ENCODE peak calls at places on chromosome 2, in ten cellular contexts. M, P, I, A, H, Z, X, W, O and L are unnamed samples.
A peak's percentile ranks its signal among the peaks of the same experiment; 100 is the strongest.

GRCh38 chr2:28716265-28716865 is 35.3 kb upstream of the PPP1CB start:
- DNase-seq in M (no peak), P (peak; percentile 28), I (peak; percentile 89), A (peak; percentile 91), H (peak; percentile 98), Z (peak; percentile 95), X (no peak), W (peak; percentile 26), O (peak; percentile 89), L (no peak)

GRCh38 chr2:170969872-170970271 is 40.8 kb downstream of the GORASP2 start:
- DNase-seq in M (no peak), P (no peak), I (no peak), A (no peak), H (no peak), Z (no peak), X (no peak), W (no peak), O (no peak), L (no peak)

GRCh38 chr2:28506112-28506511 is 10.3 kb downstream of the PLB1 start:
- DNase-seq in M (no peak), P (no peak), I (no peak), A (no peak), H (no peak), Z (no peak), X (no peak), W (no peak), O (no peak), L (no peak)

GRCh38 chr2:204571911-204572310 is 26.6 kb downstream of the PARD3B start:
- DNase-seq in M (no peak), P (no peak), I (no peak), A (no peak), H (no peak), Z (no peak), X (no peak), W (no peak), O (no peak), L (no peak)

GRCh38 chr2:174787485-174788205 is 23.4 kb upstream of the CHRNA1 start:
- DNase-seq in M (no peak), P (peak; percentile 88), I (peak; percentile 99), A (peak; percentile 96), H (no peak), Z (peak; percentile 35), X (no peak), W (no peak), O (peak; percentile 99), L (no peak)

GRCh38 chr2:61419129-61419528 is 51.8 kb downstream of the USP34 start:
- DNase-seq in M (no peak), P (no peak), I (no peak), A (no peak), H (no peak), Z (no peak), X (no peak), W (no peak), O (no peak), L (no peak)

GRCh38 chr2:158730621-158730905 is 64.6 kb upstream of the DAPL1 start:
- DNase-seq in M (no peak), P (no peak), I (no peak), A (no peak), H (peak; percentile 67), Z (peak; percentile 31), X (no peak), W (no peak), O (no peak), L (no peak)

GRCh38 chr2:16287831-16288230 is 347.5 kb downstream of the MYCN start:
- DNase-seq in M (no peak), P (no peak), I (no peak), A (no peak), H (no peak), Z (no peak), X (no peak), W (no peak), O (no peak), L (no peak)

GRCh38 chr2:101295895-101296294 is 12.6 kb downstream of the RNF149 start:
- DNase-seq in M (no peak), P (no peak), I (no peak), A (peak; percentile 78), H (no peak), Z (no peak), X (no peak), W (no peak), O (peak; percentile 76), L (no peak)

GRCh38 chr2:108449410-108450200 is 599 bp downstream of the GCC2 start:
- DNase-seq in M (no peak), P (peak; percentile 43), I (no peak), A (peak; percentile 25), H (peak; percentile 19), Z (no peak), X (no peak), W (peak; percentile 40), O (peak; percentile 2), L (no peak)

GRCh38 chr2:48755473-48755872 is at the start of gene LHCGR:
- DNase-seq in M (no peak), P (peak; percentile 33), I (no peak), A (no peak), H (peak; percentile 9), Z (no peak), X (no peak), W (peak; percentile 6), O (no peak), L (no peak)

GRCh38 chr2:8692783-8693768 is 11.2 kb downstream of the ID2 start:
- DNase-seq in M (no peak), P (peak; percentile 34), I (no peak), A (no peak), H (peak; percentile 34), Z (no peak), X (peak; percentile 81), W (peak; percentile 52), O (no peak), L (no peak)